ENCODE peak calls at places on chromosome 2, in four cellular contexts. One of them, this sample, is unnamed.

GRCh38 chr2:233084488-233084887 is 24.3 kb downstream of the INPP5D start:
- DNase-seq in GM03348: no peak
- DNase-seq in activated CD8-positive, alpha-beta T cell treated with anti-CD3 and anti-CD28 coated beads, Interleukin-2, amount 10 ng/mL, durations not matched to agents 7 days and 5 days: peak
- DNase-seq in progenitor cell of endocrine pancreas: no peak
- DNase-seq in this sample: no peak

GRCh38 chr2:43689999-43690398 is 13.8 kb upstream of the C1GALT1C1L start:
- DNase-seq in progenitor cell of endocrine pancreas: no peak
- DNase-seq in GM03348: no peak
- DNase-seq in activated CD8-positive, alpha-beta T cell treated with anti-CD3 and anti-CD28 coated beads, Interleukin-2, amount 10 ng/mL, durations not matched to agents 7 days and 5 days: no peak
- DNase-seq in this sample: no peak

GRCh38 chr2:25806941-25807340 is 71.3 kb downstream of the ASXL2 start:
- DNase-seq in GM03348: peak
- DNase-seq in progenitor cell of endocrine pancreas: no peak
- DNase-seq in activated CD8-positive, alpha-beta T cell treated with anti-CD3 and anti-CD28 coated beads, Interleukin-2, amount 10 ng/mL, durations not matched to agents 7 days and 5 days: no peak
- DNase-seq in this sample: no peak

GRCh38 chr2:85727798-85728197 is 26.0 kb upstream of the ATOH8 start:
- DNase-seq in progenitor cell of endocrine pancreas: no peak
- DNase-seq in activated CD8-positive, alpha-beta T cell treated with anti-CD3 and anti-CD28 coated beads, Interleukin-2, amount 10 ng/mL, durations not matched to agents 7 days and 5 days: no peak
- DNase-seq in GM03348: no peak
- DNase-seq in this sample: no peak

GRCh38 chr2:99572380-99572779 is 82.6 kb upstream of the REV1 start:
- DNase-seq in activated CD8-positive, alpha-beta T cell treated with anti-CD3 and anti-CD28 coated beads, Interleukin-2, amount 10 ng/mL, durations not matched to agents 7 days and 5 days: no peak
- DNase-seq in progenitor cell of endocrine pancreas: no peak
- DNase-seq in GM03348: no peak
- DNase-seq in this sample: no peak

GRCh38 chr2:181813963-181814565 is 77.5 kb upstream of the ITPRID2 start:
- DNase-seq in activated CD8-positive, alpha-beta T cell treated with anti-CD3 and anti-CD28 coated beads, Interleukin-2, amount 10 ng/mL, durations not matched to agents 7 days and 5 days: no peak
- DNase-seq in progenitor cell of endocrine pancreas: no peak
- DNase-seq in GM03348: no peak
- DNase-seq in this sample: no peak

GRCh38 chr2:197915548-197916265 is 111.3 kb downstream of the PLCL1 start:
- DNase-seq in activated CD8-positive, alpha-beta T cell treated with anti-CD3 and anti-CD28 coated beads, Interleukin-2, amount 10 ng/mL, durations not matched to agents 7 days and 5 days: no peak
- DNase-seq in progenitor cell of endocrine pancreas: no peak
- DNase-seq in GM03348: peak
- DNase-seq in this sample: no peak

GRCh38 chr2:80461505-80462197 is 157.1 kb upstream of the LRRTM1 start:
- DNase-seq in activated CD8-positive, alpha-beta T cell treated with anti-CD3 and anti-CD28 coated beads, Interleukin-2, amount 10 ng/mL, durations not matched to agents 7 days and 5 days: no peak
- DNase-seq in GM03348: no peak
- DNase-seq in progenitor cell of endocrine pancreas: no peak
- DNase-seq in this sample: no peak

GRCh38 chr2:214504599-214505376 is 93.9 kb downstream of the VWC2L start:
- DNase-seq in progenitor cell of endocrine pancreas: no peak
- DNase-seq in GM03348: no peak
- DNase-seq in activated CD8-positive, alpha-beta T cell treated with anti-CD3 and anti-CD28 coated beads, Interleukin-2, amount 10 ng/mL, durations not matched to agents 7 days and 5 days: no peak
- DNase-seq in this sample: no peak

GRCh38 chr2:55168221-55169154 is 63.6 kb downstream of the CLHC1 start:
- DNase-seq in progenitor cell of endocrine pancreas: no peak
- DNase-seq in activated CD8-positive, alpha-beta T cell treated with anti-CD3 and anti-CD28 coated beads, Interleukin-2, amount 10 ng/mL, durations not matched to agents 7 days and 5 days: peak
- DNase-seq in GM03348: peak
- DNase-seq in this sample: peak

GRCh38 chr2:106192752-106193490 is 1.2 kb downstream of the UXS1 start:
- DNase-seq in progenitor cell of endocrine pancreas: no peak
- DNase-seq in activated CD8-positive, alpha-beta T cell treated with anti-CD3 and anti-CD28 coated beads, Interleukin-2, amount 10 ng/mL, durations not matched to agents 7 days and 5 days: peak
- DNase-seq in GM03348: peak
- DNase-seq in this sample: peak

GRCh38 chr2:100126172-100126571 is 16.2 kb downstream of the AFF3 start:
- DNase-seq in GM03348: no peak
- DNase-seq in activated CD8-positive, alpha-beta T cell treated with anti-CD3 and anti-CD28 coated beads, Interleukin-2, amount 10 ng/mL, durations not matched to agents 7 days and 5 days: no peak
- DNase-seq in progenitor cell of endocrine pancreas: no peak
- DNase-seq in this sample: no peak

GRCh38 chr2:12051831-12052230 is 305.4 kb downstream of the LPIN1 start:
- DNase-seq in activated CD8-positive, alpha-beta T cell treated with anti-CD3 and anti-CD28 coated beads, Interleukin-2, amount 10 ng/mL, durations not matched to agents 7 days and 5 days: no peak
- DNase-seq in progenitor cell of endocrine pancreas: no peak
- DNase-seq in GM03348: no peak
- DNase-seq in this sample: no peak

GRCh38 chr2:177078416-177078815 is 134.2 kb upstream of the HNRNPA3 start:
- DNase-seq in activated CD8-positive, alpha-beta T cell treated with anti-CD3 and anti-CD28 coated beads, Interleukin-2, amount 10 ng/mL, durations not matched to agents 7 days and 5 days: no peak
- DNase-seq in GM03348: peak
- DNase-seq in progenitor cell of endocrine pancreas: no peak
- DNase-seq in this sample: no peak

GRCh38 chr2:20282916-20283592 is 58.1 kb upstream of the SDC1 start:
- DNase-seq in progenitor cell of endocrine pancreas: no peak
- DNase-seq in GM03348: no peak
- DNase-seq in activated CD8-positive, alpha-beta T cell treated with anti-CD3 and anti-CD28 coated beads, Interleukin-2, amount 10 ng/mL, durations not matched to agents 7 days and 5 days: no peak
- DNase-seq in this sample: no peak

GRCh38 chr2:233118601-233119000 is 58.5 kb downstream of the INPP5D start:
- DNase-seq in activated CD8-positive, alpha-beta T cell treated with anti-CD3 and anti-CD28 coated beads, Interleukin-2, amount 10 ng/mL, durations not matched to agents 7 days and 5 days: no peak
- DNase-seq in progenitor cell of endocrine pancreas: no peak
- DNase-seq in GM03348: no peak
- DNase-seq in this sample: no peak

GRCh38 chr2:58429285-58429874 is 188.3 kb upstream of the FANCL start:
- DNase-seq in activated CD8-positive, alpha-beta T cell treated with anti-CD3 and anti-CD28 coated beads, Interleukin-2, amount 10 ng/mL, durations not matched to agents 7 days and 5 days: no peak
- DNase-seq in progenitor cell of endocrine pancreas: no peak
- DNase-seq in GM03348: no peak
- DNase-seq in this sample: no peak

GRCh38 chr2:173881886-173882285 is 83.3 kb downstream of the SP3 start:
- DNase-seq in activated CD8-positive, alpha-beta T cell treated with anti-CD3 and anti-CD28 coated beads, Interleukin-2, amount 10 ng/mL, durations not matched to agents 7 days and 5 days: no peak
- DNase-seq in GM03348: no peak
- DNase-seq in progenitor cell of endocrine pancreas: no peak
- DNase-seq in this sample: no peak

GRCh38 chr2:75833386-75833785 is 122.7 kb upstream of the GCFC2 start:
- DNase-seq in activated CD8-positive, alpha-beta T cell treated with anti-CD3 and anti-CD28 coated beads, Interleukin-2, amount 10 ng/mL, durations not matched to agents 7 days and 5 days: no peak
- DNase-seq in GM03348: no peak
- DNase-seq in progenitor cell of endocrine pancreas: no peak
- DNase-seq in this sample: no peak

GRCh38 chr2:120441744-120442471 is 96.0 kb downstream of the INHBB start:
- DNase-seq in activated CD8-positive, alpha-beta T cell treated with anti-CD3 and anti-CD28 coated beads, Interleukin-2, amount 10 ng/mL, durations not matched to agents 7 days and 5 days: no peak
- DNase-seq in GM03348: peak
- DNase-seq in progenitor cell of endocrine pancreas: peak
- DNase-seq in this sample: peak

GRCh38 chr2:95317123-95317500 is 20.0 kb downstream of the KCNIP3 start:
- DNase-seq in GM03348: no peak
- DNase-seq in progenitor cell of endocrine pancreas: no peak
- DNase-seq in activated CD8-positive, alpha-beta T cell treated with anti-CD3 and anti-CD28 coated beads, Interleukin-2, amount 10 ng/mL, durations not matched to agents 7 days and 5 days: no peak
- DNase-seq in this sample: no peak

This sample was measured in Caco-2.